ENCODE peak calls at places on chromosomes 16 and 17, in nine cellular contexts. N, Q, L, A, B, R, F, W and U are unnamed samples.

GRCh38 chr16:19292186-19292585 is 6.7 kb downstream of the CLEC19A start:
- DNase-seq in L (no peak), R (no peak), A (no peak), F (no peak), Q (no peak), W (no peak), N (no peak), B (no peak), U (no peak)

GRCh38 chr17:7552621-7553051 is 3.8 kb downstream of the TNFSF12 start:
- DNase-seq in B (no peak), F (no peak), A (no peak), L (no peak), W (no peak), N (no peak), Q (no peak), R (no peak), U (no peak)

GRCh38 chr16:15055141-15056053 is 477 bp downstream of the NTAN1 start:
- DNase-seq in F (peak), B (no peak), A (peak), R (peak), N (no peak), Q (peak), W (no peak), L (peak), U (no peak)

GRCh38 chr16:21081329-21081728 is 69.3 kb downstream of the DNAH3 start:
- DNase-seq in B (no peak), W (no peak), L (no peak), R (no peak), F (no peak), A (no peak), Q (no peak), N (no peak), U (no peak)

GRCh38 chr17:72816406-72816805 is 276.1 kb downstream of the SLC39A11 start:
- DNase-seq in B (no peak), W (no peak), F (no peak), R (no peak), Q (no peak), L (no peak), N (no peak), A (no peak), U (no peak)

GRCh38 chr16:1154887-1155331 is 2.0 kb downstream of the CACNA1H start:
- DNase-seq in A (no peak), Q (peak), B (no peak), W (no peak), N (no peak), F (no peak), L (no peak), R (no peak), U (no peak)

GRCh38 chr17:149897-150575 is 12.7 kb downstream of the SCGB1C2 start:
- DNase-seq in R (no peak), F (no peak), B (no peak), Q (no peak), L (no peak), N (no peak), W (no peak), A (no peak), U (no peak)

GRCh38 chr16:19071811-19072777 is 4.7 kb downstream of the COQ7 start:
- DNase-seq in L (peak), B (peak), F (peak), N (no peak), Q (peak), W (no peak), A (no peak), R (peak), U (peak)

GRCh38 chr17:78708510-78708973 is 73.5 kb downstream of the CYTH1 start:
- DNase-seq in N (no peak), F (peak), Q (peak), A (peak), B (peak), W (no peak), L (peak), R (peak), U (peak)

GRCh38 chr16:49441366-49441780 is 67.8 kb downstream of the C16orf78 start:
- DNase-seq in L (no peak), W (no peak), Q (no peak), R (peak), A (peak), N (peak), B (no peak), F (peak), U (peak)

GRCh38 chr17:43931062-43931571 is 11.2 kb downstream of the PPY start:
- DNase-seq in L (no peak), N (no peak), B (no peak), F (peak), R (peak), Q (no peak), W (no peak), A (no peak), U (no peak)

GRCh38 chr17:29778936-29779811 is 150.9 kb downstream of the SSH2 start:
- DNase-seq in R (peak), L (peak), W (peak), F (peak), N (peak), Q (peak), B (no peak), A (peak), U (peak)

GRCh38 chr17:19533718-19534561 is at the start of gene SLC47A1:
- DNase-seq in A (no peak), B (no peak), N (no peak), R (no peak), L (peak), W (no peak), Q (peak), F (peak), U (no peak)

GRCh38 chr16:21100447-21100846 is 50.2 kb downstream of the DNAH3 start:
- DNase-seq in Q (peak), F (no peak), L (no peak), B (no peak), R (no peak), A (no peak), N (no peak), W (no peak), U (no peak)

GRCh38 chr17:42855048-42855596 is 4.1 kb downstream of the AOC3 start:
- DNase-seq in B (no peak), L (no peak), A (no peak), R (no peak), F (no peak), N (no peak), W (no peak), Q (no peak), U (no peak)

GRCh38 chr17:77312786-77313599 is 172.2 kb downstream of the SEC14L1 start:
- DNase-seq in W (no peak), Q (no peak), N (peak), B (no peak), A (peak), F (peak), L (no peak), R (peak), U (peak)

GRCh38 chr16:54313789-54314188 is 27.2 kb upstream of the IRX3 start:
- DNase-seq in N (no peak), F (no peak), B (no peak), R (no peak), L (no peak), A (no peak), W (no peak), Q (no peak), U (no peak)

GRCh38 chr17:338442-339192 is 14.0 kb downstream of the RPH3AL start:
- DNase-seq in N (no peak), B (no peak), F (peak), L (peak), R (no peak), W (no peak), Q (no peak), A (peak), U (peak)

GRCh38 chr17:8144401-8145295 is 7.6 kb downstream of the PER1 start:
- DNase-seq in F (no peak), W (no peak), L (no peak), R (no peak), A (peak), B (no peak), N (no peak), Q (no peak), U (no peak)

GRCh38 chr17:8832711-8833352 is 33.7 kb upstream of the MFSD6L start:
- DNase-seq in R (peak), B (no peak), Q (no peak), F (no peak), W (no peak), N (no peak), L (no peak), A (no peak), U (no peak)

GRCh38 chr17:68299817-68300216 is 8.5 kb downstream of the ARSG start:
- DNase-seq in N (no peak), F (no peak), A (no peak), W (no peak), Q (no peak), B (no peak), L (no peak), R (no peak), U (no peak)

GRCh38 chr17:27530791-27531391 is 74.6 kb downstream of the KSR1 start:
- DNase-seq in L (no peak), N (no peak), R (no peak), F (peak), Q (no peak), B (no peak), W (no peak), A (no peak), U (no peak)

GRCh38 chr17:37047631-37048104 is 98.9 kb downstream of the AATF start:
- DNase-seq in L (peak), W (no peak), B (peak), N (peak), A (peak), Q (peak), R (peak), F (peak), U (peak)

GRCh38 chr17:75764711-75765421 is at the start of gene GALK1:
- DNase-seq in N (no peak), R (peak), Q (peak), F (peak), W (no peak), L (peak), B (no peak), A (peak), U (peak)

GRCh38 chr17:65699459-65699858 is 138.0 kb upstream of the AXIN2 start:
- DNase-seq in F (no peak), W (no peak), B (no peak), R (no peak), A (no peak), L (no peak), Q (no peak), N (no peak), U (no peak)
- TF ChIP-seq CTCF in F (no peak), W (no peak), B (no peak), R (no peak), A (no peak), L (no peak), Q (no peak), N (no peak), U (no peak)

DNA sequence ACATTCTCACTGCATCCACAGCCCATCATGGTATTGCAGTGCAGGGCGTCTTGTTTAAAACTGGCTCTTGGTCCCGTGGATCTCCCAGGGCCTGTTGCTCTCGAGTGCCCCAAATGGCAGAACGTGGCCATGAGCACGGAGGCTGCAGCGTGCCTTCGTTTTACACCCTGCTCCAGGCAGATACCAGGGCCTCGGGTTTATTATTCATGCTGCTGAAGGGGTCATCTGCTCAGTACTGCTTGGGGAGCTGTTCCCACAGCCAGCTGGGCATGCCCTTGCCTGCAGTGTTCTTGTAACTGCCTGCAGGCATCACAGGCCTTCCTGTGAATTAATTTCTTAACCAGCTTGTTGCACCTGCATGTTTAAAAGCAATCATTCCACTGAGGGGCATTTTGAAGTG is 129.7 kb upstream of the CHMP6 start:
- DNase-seq in R (no peak), Q (peak), L (no peak), B (no peak), A (no peak), W (no peak), F (no peak), N (no peak), U (no peak)
- TF ChIP-seq CTCF in R (no peak), Q (peak), L (peak), B (peak), A (no peak), W (peak), F (no peak), N (no peak), U (peak)

GRCh38 chr16:88506723-88507122 is 53.6 kb downstream of the ZFPM1 start:
- DNase-seq in R (no peak), F (no peak), A (no peak), Q (no peak), B (no peak), N (no peak), W (no peak), L (no peak), U (no peak)

GRCh38 chr16:88504489-88505404 is 51.7 kb downstream of the ZFPM1 start:
- DNase-seq in W (no peak), A (no peak), N (no peak), L (no peak), F (peak), B (no peak), Q (no peak), R (peak), U (peak)

GRCh38 chr16:88507231-88507743 is 54.2 kb downstream of the ZFPM1 start:
- DNase-seq in R (no peak), Q (peak), L (no peak), A (no peak), N (no peak), W (no peak), B (no peak), F (peak), U (peak)

GRCh38 chr16:88503771-88504488 is 50.9 kb downstream of the ZFPM1 start:
- DNase-seq in N (no peak), L (no peak), A (no peak), R (no peak), F (no peak), W (no peak), Q (no peak), B (no peak), U (no peak)

DNA sequence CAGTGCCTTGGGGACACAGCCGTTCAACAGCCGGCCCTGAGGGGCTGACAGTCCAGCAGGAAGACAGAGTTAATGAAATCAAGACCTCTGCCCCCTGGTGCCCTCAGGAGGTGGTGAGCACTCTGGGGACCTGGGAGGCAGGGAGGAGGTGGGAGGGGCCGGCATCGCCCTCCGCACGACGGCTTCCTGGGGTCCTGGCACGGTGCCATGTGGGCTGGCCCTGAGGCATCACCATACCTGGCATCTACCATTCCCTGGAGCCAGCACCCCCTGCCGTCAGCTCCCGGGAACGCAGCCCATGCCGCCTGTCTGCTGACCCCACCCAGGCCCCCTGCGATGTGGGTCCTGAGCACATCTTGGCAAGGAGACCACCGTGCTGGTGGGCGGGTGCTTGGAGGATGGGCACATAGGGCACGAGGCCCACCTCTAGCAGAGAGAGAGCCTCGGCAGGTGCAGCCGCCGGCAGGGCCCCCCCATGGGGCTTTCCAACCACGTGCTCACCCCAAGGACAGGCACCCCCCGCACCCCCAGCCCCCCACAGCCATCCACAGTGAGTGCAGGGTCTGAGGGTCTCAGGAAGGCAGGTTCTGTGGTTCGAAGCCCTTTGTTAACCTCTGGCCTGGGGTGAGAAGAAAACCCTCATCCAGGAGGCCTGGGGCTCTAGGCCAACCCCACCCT is 52.5 kb downstream of the ZFPM1 start:
- DNase-seq in Q (peak), R (peak), W (no peak), F (peak), L (no peak), N (no peak), A (no peak), B (no peak), U (peak)
- TF ChIP-seq CTCF in Q (peak), R (peak), W (peak), F (peak), L (peak), N (no peak), A (no peak), B (peak), U (peak)

GRCh38 chr17:48137658-48138057 is 30.1 kb downstream of the SNX11 start:
- DNase-seq in N (no peak), L (no peak), R (no peak), F (no peak), Q (no peak), A (no peak), B (no peak), W (no peak), U (no peak)

GRCh38 chr17:48132375-48132774 is 24.8 kb downstream of the SNX11 start:
- DNase-seq in A (no peak), N (no peak), W (no peak), F (no peak), R (no peak), Q (no peak), L (no peak), B (no peak), U (no peak)

GRCh38 chr17:48131216-48131824 is 23.8 kb downstream of the SNX11 start:
- DNase-seq in R (peak), N (peak), B (peak), Q (peak), L (peak), W (no peak), A (peak), F (peak), U (peak)

GRCh38 chr17:48139948-48140347 is 32.4 kb downstream of the SNX11 start:
- DNase-seq in L (peak), F (no peak), Q (no peak), R (no peak), N (no peak), B (no peak), W (no peak), A (no peak), U (no peak)

DNA sequence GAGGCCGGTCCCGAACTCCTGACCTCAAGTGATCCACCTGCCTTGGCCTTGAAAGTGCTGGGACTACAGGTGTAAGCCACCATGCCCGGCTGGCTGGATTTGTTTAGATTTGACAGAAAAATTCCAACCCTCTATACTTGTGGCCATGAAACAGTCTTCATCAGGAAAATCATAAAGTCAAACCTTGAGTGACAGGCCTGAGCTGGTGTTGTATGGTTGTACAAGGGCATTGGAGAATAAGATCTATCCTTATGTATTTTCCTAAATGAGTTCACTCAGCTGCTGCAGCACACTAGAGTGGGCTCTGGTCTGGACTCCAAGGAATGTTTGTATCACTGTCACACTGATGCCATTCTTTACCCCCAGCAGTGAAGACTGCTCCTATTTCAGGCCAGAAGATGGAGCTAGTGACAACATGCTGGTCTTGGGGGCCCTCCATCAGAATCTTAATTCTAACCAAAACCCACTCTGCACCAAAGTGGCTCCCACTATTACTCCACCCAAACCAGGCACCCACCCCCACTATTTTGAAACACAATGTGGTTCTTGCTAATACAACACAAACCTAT is 27.4 kb downstream of the SNX11 start:
- DNase-seq in N (no peak), W (no peak), Q (no peak), A (no peak), R (no peak), B (no peak), F (no peak), L (no peak), U (no peak)
- TF ChIP-seq CTCF in N (no peak), W (no peak), Q (no peak), A (no peak), R (no peak), B (peak), F (no peak), L (peak), U (no peak)

GRCh38 chr16:56607675-56608042 is 725 bp upstream of the MT2A start:
- DNase-seq in Q (no peak), F (no peak), W (no peak), N (no peak), R (no peak), B (no peak), L (no peak), A (no peak), U (no peak)
- TF ChIP-seq CTCF in Q (no peak), F (no peak), W (no peak), N (no peak), R (no peak), B (no peak), L (no peak), A (no peak), U (no peak)

DNA sequence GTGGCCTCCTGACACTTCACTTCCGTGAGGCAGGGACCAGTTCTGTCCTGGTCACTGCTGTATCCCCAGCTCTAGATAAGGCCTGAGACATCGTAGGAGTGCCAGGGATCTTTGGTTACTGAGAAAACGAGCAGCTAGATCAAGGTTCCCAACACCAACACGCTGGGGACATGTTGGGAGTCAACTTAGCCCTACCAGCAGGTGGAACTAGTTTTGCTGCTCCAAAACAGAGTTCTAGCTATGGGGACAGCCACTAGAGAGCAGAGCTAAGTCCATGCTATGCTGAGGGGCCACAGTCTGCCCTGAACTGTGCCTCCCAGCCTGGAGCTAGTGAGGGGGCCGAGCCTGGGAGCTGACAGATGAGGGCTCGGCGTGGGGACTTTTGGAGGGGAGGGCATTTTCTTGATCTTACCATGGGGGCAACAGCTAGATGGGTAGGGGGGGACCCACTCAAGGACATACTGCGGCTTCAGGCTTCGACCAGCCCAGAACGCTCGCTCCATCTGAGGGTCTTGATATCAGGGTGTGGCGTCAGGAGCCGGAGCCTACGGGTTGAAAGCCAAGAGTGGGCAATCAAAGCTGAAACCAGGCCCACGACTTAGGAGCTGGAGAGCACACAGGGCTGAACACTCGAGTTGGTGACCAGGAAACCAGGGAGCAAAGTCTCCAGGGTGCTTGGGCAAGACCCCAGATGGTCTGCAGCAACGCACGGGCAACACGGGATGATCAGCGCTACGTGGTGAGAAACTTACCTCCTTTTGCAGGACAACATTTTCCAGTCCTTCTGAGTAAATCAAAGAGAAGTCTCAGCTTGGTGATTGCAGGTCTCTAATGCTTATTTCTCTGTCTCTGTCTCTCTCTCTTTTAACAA is 13.4 kb downstream of the SNX20 start:
- DNase-seq in F (no peak), L (no peak), B (no peak), N (no peak), A (no peak), W (no peak), Q (no peak), R (no peak), U (no peak)
- TF ChIP-seq CTCF in F (no peak), L (no peak), B (peak), N (no peak), A (no peak), W (peak), Q (no peak), R (no peak), U (no peak)